ENCODE peak calls at places on chromosomes 3 and 15, in eight cellular contexts. W, E, U, L, F, Y, A and M are unnamed samples.

GRCh38 chr15:31483053-31483923 is 156.7 kb downstream of the KLF13 start:
- DNase-seq in E (no peak), A (no peak), W (peak; percentile 51), F (peak; percentile 39), Y (no peak), L (peak; percentile 63), U (no peak), M (no peak)

GRCh38 chr15:50390549-50391264 is 33.5 kb upstream of the USP8 start:
- DNase-seq in F (no peak), L (no peak), Y (no peak), A (no peak), E (no peak), W (no peak), U (no peak), M (no peak)

GRCh38 chr15:86645861-86646393 is 566.3 kb downstream of the AGBL1 start:
- DNase-seq in E (no peak), Y (no peak), W (no peak), A (no peak), U (no peak), F (no peak), L (no peak), M (no peak)

GRCh38 chr3:21705769-21706168 is 45.2 kb downstream of the ZNF385D start:
- DNase-seq in Y (no peak), F (peak; percentile 52), W (no peak), A (no peak), U (no peak), E (peak; percentile 46), L (no peak), M (no peak)

GRCh38 chr3:101928890-101929289 is 79.6 kb downstream of the NFKBIZ start:
- DNase-seq in E (peak; percentile 78), Y (no peak), U (no peak), W (no peak), F (peak; percentile 33), A (no peak), L (no peak), M (no peak)

GRCh38 chr15:92638709-92639365 is 16.7 kb downstream of the FAM174B start:
- DNase-seq in E (no peak), A (no peak), U (no peak), W (no peak), Y (no peak), L (no peak), F (no peak), M (no peak)

GRCh38 chr3:14345496-14346150 is 56.8 kb upstream of the SLC6A6 start:
- DNase-seq in U (no peak), Y (no peak), F (peak; percentile 9), W (no peak), L (no peak), A (no peak), E (peak; percentile 28), M (no peak)

GRCh38 chr3:32909999-32910398 is 41.4 kb upstream of the CCR4 start:
- DNase-seq in Y (no peak), A (no peak), L (no peak), F (no peak), U (no peak), W (no peak), E (no peak), M (no peak)

GRCh38 chr3:59737209-59737608 is 687.4 kb upstream of the CFAP20DC start:
- DNase-seq in F (no peak), E (no peak), Y (no peak), L (no peak), U (no peak), W (no peak), A (no peak), M (no peak)

GRCh38 chr3:117473981-117474563 is 764.5 kb downstream of the TUSC7 start:
- DNase-seq in F (no peak), A (no peak), Y (no peak), E (no peak), U (no peak), W (no peak), L (no peak), M (no peak)

GRCh38 chr3:169661567-169662214 is 1.8 kb downstream of the MECOM start:
- DNase-seq in U (no peak), A (no peak), E (peak; percentile 21), W (peak; percentile 56), L (no peak), Y (no peak), F (peak; percentile 72), M (no peak)

GRCh38 chr3:141393151-141394076 is 25.1 kb downstream of the ZBTB38 start:
- DNase-seq in W (peak; percentile 17), A (no peak), F (peak; percentile 50), Y (no peak), L (no peak), E (no peak), U (peak; percentile 48), M (no peak)

GRCh38 chr3:39187372-39188155 is 4.8 kb downstream of the XIRP1 start:
- DNase-seq in F (no peak), E (no peak), Y (no peak), A (no peak), W (no peak), L (no peak), U (no peak), M (no peak)

GRCh38 chr3:113441051-113441770 is at the start of gene CFAP44:
- DNase-seq in Y (peak; percentile 33), U (peak; percentile 49), W (peak; percentile 85), E (peak; percentile 70), L (peak; percentile 60), A (peak; percentile 7), F (peak; percentile 90), M (peak; percentile 70)

DNA sequence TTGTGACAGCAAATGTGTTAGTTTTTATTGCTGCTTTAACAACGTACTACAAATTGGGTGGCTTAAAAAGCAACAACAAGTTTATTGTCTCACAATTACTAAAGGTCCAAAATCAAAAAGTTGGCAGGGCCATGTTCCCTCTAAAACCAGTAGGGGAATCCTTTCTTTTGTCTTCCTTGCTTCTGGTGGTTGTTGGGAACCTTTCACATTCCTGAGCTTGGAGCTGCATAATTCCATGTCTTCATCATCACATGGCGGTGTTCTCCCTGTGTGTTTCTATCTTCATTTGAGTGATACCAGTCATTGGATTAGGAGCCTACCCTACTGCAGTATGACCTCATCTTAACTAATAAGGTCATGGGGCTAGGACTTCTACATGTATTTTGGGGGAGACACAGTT is 7.4 kb downstream of the SPRED1 start:
- DNase-seq in E (peak; percentile 63), W (no peak), U (no peak), A (no peak), Y (no peak), F (peak; percentile 49), L (no peak), M (no peak)
- TF ChIP-seq CTCF in E (peak; percentile 43), W (no peak), U (no peak), A (peak; percentile 18), Y (no peak), F (peak; percentile 21), L (no peak), M (no peak)

DNA sequence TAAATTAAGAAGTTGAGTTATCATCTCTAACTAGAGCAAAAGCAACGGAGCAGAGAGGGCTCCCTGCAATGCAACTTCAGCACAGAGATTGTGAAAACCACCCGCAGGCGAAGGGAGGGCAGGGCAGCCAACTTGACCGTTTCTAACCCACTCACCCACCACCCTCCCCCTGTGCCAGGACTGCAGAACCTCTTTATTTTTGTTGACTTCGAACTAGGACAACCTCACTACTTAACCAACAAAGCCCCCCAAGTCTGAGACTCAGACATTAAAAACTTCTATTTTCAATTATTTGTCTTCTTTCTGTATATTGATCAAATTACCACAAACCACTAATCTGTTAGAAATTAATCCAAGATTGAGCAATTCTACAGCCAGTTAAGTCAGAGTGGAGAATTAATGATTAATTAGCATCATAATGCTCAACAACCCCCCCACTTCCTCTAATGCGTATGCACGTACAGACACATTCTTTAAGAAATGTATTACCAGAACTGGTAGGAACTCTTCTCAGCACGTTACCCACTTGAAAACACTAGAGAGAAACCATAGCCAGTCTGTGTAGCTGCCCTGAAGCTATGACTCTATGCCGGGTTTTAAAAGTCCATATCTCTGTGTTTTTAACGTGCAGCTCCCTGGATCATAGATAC is 2.0 kb downstream of the MGLL start:
- DNase-seq in U (no peak), F (peak; percentile 14), Y (no peak), E (no peak), L (no peak), A (no peak), W (no peak), M (no peak)
- TF ChIP-seq CTCF in U (peak; percentile 29), F (peak; percentile 11), Y (no peak), E (peak; percentile 46), L (no peak), A (peak; percentile 43), W (no peak), M (no peak)

DNA sequence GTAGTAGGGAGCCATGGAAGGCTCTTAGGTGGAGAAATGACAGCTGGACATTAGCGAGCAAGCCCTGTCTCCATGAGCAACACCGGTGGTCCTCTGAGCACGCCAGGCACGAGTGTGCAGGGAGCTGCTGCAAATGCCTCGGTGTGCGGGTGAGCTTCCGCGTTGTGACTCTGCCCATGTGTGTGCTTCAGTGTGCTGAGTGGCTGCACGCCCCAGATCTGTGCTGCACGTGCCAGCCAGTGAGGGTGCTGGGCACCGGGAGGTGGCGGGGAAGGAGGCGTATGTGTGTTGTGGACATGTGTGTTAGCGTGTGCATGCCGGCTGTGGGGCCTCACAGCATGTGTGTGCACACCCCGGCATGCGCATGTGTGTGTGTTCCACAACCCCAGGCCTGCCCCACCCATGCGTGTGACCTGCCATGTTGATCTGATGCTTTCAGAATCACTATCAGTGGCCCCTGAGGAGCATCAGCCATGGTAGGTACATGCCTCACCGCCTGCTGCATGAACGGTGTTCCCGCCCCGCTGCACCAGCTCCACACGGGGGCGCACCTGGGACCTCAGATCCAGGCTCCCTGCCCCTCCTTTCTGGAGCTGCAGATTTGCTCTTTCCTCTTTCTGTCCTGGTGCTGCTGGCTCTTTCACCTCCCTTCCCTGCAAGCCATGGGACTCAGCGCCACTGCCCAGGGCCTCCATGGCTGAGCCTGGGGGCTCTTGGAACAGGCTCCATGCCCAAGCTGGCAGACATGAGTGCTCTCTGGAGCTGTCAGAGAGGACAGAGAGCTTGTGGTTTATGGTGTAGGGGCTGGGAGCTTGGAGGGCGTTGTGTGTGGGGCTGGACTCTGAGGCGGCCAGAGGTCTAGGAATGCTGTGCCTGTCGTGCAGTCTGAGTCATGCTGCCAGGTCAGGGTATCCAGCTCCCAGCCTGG is 169.4 kb downstream of the TBC1D2B start:
- DNase-seq in F (peak; percentile 71), A (no peak), L (peak; percentile 44), U (no peak), Y (no peak), W (peak; percentile 86), E (peak; percentile 64), M (no peak)
- TF ChIP-seq CTCF in F (peak; percentile 67), A (peak; percentile 48), L (no peak), U (no peak), Y (no peak), W (peak; percentile 50), E (peak; percentile 72), M (peak; percentile 26)

GRCh38 chr3:45079715-45080114 is 53.6 kb downstream of the CLEC3B start:
- DNase-seq in F (no peak), A (no peak), W (no peak), L (no peak), U (no peak), Y (no peak), E (no peak), M (no peak)

GRCh38 chr3:45075821-45076625 is 49.9 kb downstream of the CLEC3B start:
- DNase-seq in L (no peak), F (no peak), E (no peak), U (no peak), Y (no peak), W (no peak), A (no peak), M (peak; percentile 55)

GRCh38 chr3:45081506-45081905 is 55.4 kb downstream of the CLEC3B start:
- DNase-seq in W (no peak), U (no peak), E (no peak), A (no peak), L (no peak), Y (no peak), F (no peak), M (no peak)

GRCh38 chr3:45080824-45081223 is 54.7 kb downstream of the CLEC3B start:
- DNase-seq in F (no peak), L (no peak), E (no peak), Y (no peak), A (no peak), U (no peak), W (no peak), M (no peak)

GRCh38 chr3:45078910-45079522 is 52.9 kb downstream of the CLEC3B start:
- DNase-seq in W (peak; percentile 53), U (no peak), Y (no peak), L (no peak), F (peak; percentile 66), A (no peak), E (no peak), M (no peak)
- TF ChIP-seq CTCF in W (no peak), U (peak; percentile 43), Y (no peak), L (no peak), F (peak; percentile 34), A (peak; percentile 39), E (peak; percentile 58), M (peak; percentile 25)